ENCODE peak calls at places on chromosome 10, in six cellular contexts. S, C, Z, G, O and L are unnamed samples.
A peak's percentile ranks its signal among the peaks of the same experiment; 100 is the strongest.

GRCh38 chr10:22648547-22648961 is 65.8 kb downstream of the PIP4K2A start:
- DNase-seq in S (no peak), C (no peak), Z (peak; percentile 70), G (no peak), O (no peak), L (no peak)

GRCh38 chr10:84683980-84684740 is 355.8 kb downstream of the CCSER2 start:
- DNase-seq in S (no peak), C (no peak), Z (no peak), G (no peak), O (no peak), L (no peak)

GRCh38 chr10:7622969-7623368 is 43.8 kb downstream of the ITIH5 start:
- DNase-seq in S (no peak), C (no peak), Z (no peak), G (peak; percentile 60), O (peak; percentile 79), L (peak; percentile 13)

GRCh38 chr10:132113766-132114365 is 48.1 kb downstream of the JAKMIP3 start:
- DNase-seq in S (no peak), C (peak; percentile 1), Z (no peak), G (no peak), O (no peak), L (peak; percentile 0)

GRCh38 chr10:118953999-118954398 is 75.5 kb upstream of the NANOS1 start:
- DNase-seq in S (no peak), C (no peak), Z (no peak), G (no peak), O (peak; percentile 9), L (no peak)

GRCh38 chr10:29332061-29332760 is 43.3 kb downstream of the LYZL1 start:
- DNase-seq in S (no peak), C (no peak), Z (no peak), G (no peak), O (no peak), L (no peak)

GRCh38 chr10:114346176-114347031 is 57.9 kb downstream of the AFAP1L2 start:
- DNase-seq in S (no peak), C (no peak), Z (no peak), G (no peak), O (no peak), L (no peak)

GRCh38 chr10:23884671-23885070 is 324.3 kb upstream of the KIAA1217 start:
- DNase-seq in S (no peak), C (no peak), Z (no peak), G (no peak), O (no peak), L (no peak)

GRCh38 chr10:130361351-130362105 is 225.3 kb downstream of the GLRX3 start:
- DNase-seq in S (no peak), C (no peak), Z (no peak), G (no peak), O (no peak), L (no peak)

GRCh38 chr10:78397796-78398195 is 364.1 kb downstream of the RPS24 start:
- DNase-seq in S (no peak), C (no peak), Z (no peak), G (no peak), O (no peak), L (no peak)

GRCh38 chr10:99621454-99622246 is 1.4 kb upstream of the SLC25A28 start:
- DNase-seq in S (peak; percentile 45), C (peak; percentile 32), Z (no peak), G (no peak), O (no peak), L (peak; percentile 15)